ENCODE peak calls at places on chromosomes 1 and 21, in ten cellular contexts. One of them, this sample, is unnamed. For H3K27me3, the result is how much of the 10 kb centered on the place peaks cover.

GRCh38 chr1:222777977-222778376 is 36.9 kb upstream of the DISP1 start:
- DNase-seq in left ventricle myocardium inferior: no peak
- DNase-seq in K562: no peak
- DNase-seq in SJSA1: no peak
- DNase-seq in aorta: no peak
- DNase-seq in GM12878: no peak
- DNase-seq in mesendoderm: no peak
- DNase-seq in pancreas: no peak
- DNase-seq in BJ: no peak
- DNase-seq in gastrocnemius medialis: no peak
- DNase-seq in this sample: no peak

GRCh38 chr1:35264861-35265260 is 3.6 kb upstream of the ZMYM4 start:
- DNase-seq in left ventricle myocardium inferior: no peak
- DNase-seq in K562: no peak
- DNase-seq in SJSA1: no peak
- DNase-seq in aorta: no peak
- DNase-seq in GM12878: no peak
- DNase-seq in mesendoderm: peak
- DNase-seq in pancreas: no peak
- DNase-seq in BJ: peak
- DNase-seq in gastrocnemius medialis: no peak
- DNase-seq in this sample: no peak

GRCh38 chr1:35178874-35179380 is 14.0 kb downstream of the SFPQ start:
- DNase-seq in left ventricle myocardium inferior: no peak
- DNase-seq in K562: no peak
- DNase-seq in SJSA1: no peak
- DNase-seq in aorta: no peak
- DNase-seq in GM12878: no peak
- DNase-seq in mesendoderm: no peak
- DNase-seq in pancreas: no peak
- DNase-seq in BJ: no peak
- DNase-seq in gastrocnemius medialis: no peak
- DNase-seq in this sample: no peak

GRCh38 chr1:6511056-6511455 is 19.6 kb upstream of the PLEKHG5 start:
- DNase-seq in left ventricle myocardium inferior: no peak
- DNase-seq in K562: no peak
- DNase-seq in SJSA1: no peak
- DNase-seq in aorta: no peak
- DNase-seq in GM12878: no peak
- DNase-seq in mesendoderm: no peak
- DNase-seq in pancreas: no peak
- DNase-seq in BJ: no peak
- DNase-seq in gastrocnemius medialis: no peak
- DNase-seq in this sample: peak

GRCh38 chr1:33147997-33148314 is 33.9 kb downstream of the TRIM62 start:
- DNase-seq in left ventricle myocardium inferior: no peak
- DNase-seq in K562: peak
- DNase-seq in SJSA1: no peak
- DNase-seq in aorta: no peak
- DNase-seq in GM12878: no peak
- DNase-seq in mesendoderm: peak
- DNase-seq in pancreas: no peak
- DNase-seq in BJ: no peak
- DNase-seq in gastrocnemius medialis: no peak
- DNase-seq in this sample: no peak

GRCh38 chr1:91948501-91949355 is 473 bp upstream of the BRDT start:
- DNase-seq in left ventricle myocardium inferior: no peak
- DNase-seq in K562: no peak
- DNase-seq in SJSA1: no peak
- DNase-seq in aorta: no peak
- DNase-seq in GM12878: no peak
- DNase-seq in mesendoderm: peak
- DNase-seq in pancreas: no peak
- DNase-seq in BJ: no peak
- DNase-seq in gastrocnemius medialis: no peak
- DNase-seq in this sample: no peak

GRCh38 chr1:54259546-54259945 is 59.6 kb downstream of the MRPL37 start:
- DNase-seq in left ventricle myocardium inferior: no peak
- DNase-seq in K562: no peak
- DNase-seq in SJSA1: no peak
- DNase-seq in aorta: no peak
- DNase-seq in GM12878: no peak
- DNase-seq in mesendoderm: no peak
- DNase-seq in pancreas: no peak
- DNase-seq in BJ: no peak
- DNase-seq in gastrocnemius medialis: no peak
- DNase-seq in this sample: no peak

GRCh38 chr1:212482352-212483153 is 49.8 kb downstream of the NENF start:
- DNase-seq in left ventricle myocardium inferior: no peak
- DNase-seq in K562: no peak
- DNase-seq in SJSA1: peak
- DNase-seq in aorta: no peak
- DNase-seq in GM12878: no peak
- DNase-seq in mesendoderm: no peak
- DNase-seq in pancreas: no peak
- DNase-seq in BJ: no peak
- DNase-seq in gastrocnemius medialis: no peak
- DNase-seq in this sample: no peak

GRCh38 chr21:26756491-26757159 is 88.6 kb downstream of the ADAMTS1 start:
- DNase-seq in left ventricle myocardium inferior: no peak
- DNase-seq in K562: no peak
- DNase-seq in SJSA1: no peak
- DNase-seq in aorta: no peak
- DNase-seq in GM12878: no peak
- DNase-seq in mesendoderm: peak
- DNase-seq in pancreas: no peak
- DNase-seq in BJ: no peak
- DNase-seq in gastrocnemius medialis: no peak
- DNase-seq in this sample: no peak

GRCh38 chr21:26758083-26758861 is 86.9 kb downstream of the ADAMTS1 start:
- DNase-seq in left ventricle myocardium inferior: no peak
- DNase-seq in K562: no peak
- DNase-seq in SJSA1: no peak
- DNase-seq in aorta: no peak
- DNase-seq in GM12878: no peak
- DNase-seq in mesendoderm: no peak
- DNase-seq in pancreas: no peak
- DNase-seq in BJ: no peak
- DNase-seq in gastrocnemius medialis: no peak
- DNase-seq in this sample: no peak

GRCh38 chr21:26753822-26754221 is 91.4 kb downstream of the ADAMTS1 start:
- DNase-seq in left ventricle myocardium inferior: no peak
- DNase-seq in K562: peak
- DNase-seq in SJSA1: no peak
- DNase-seq in aorta: no peak
- DNase-seq in GM12878: no peak
- DNase-seq in mesendoderm: peak
- DNase-seq in pancreas: no peak
- DNase-seq in BJ: no peak
- DNase-seq in gastrocnemius medialis: no peak
- DNase-seq in this sample: no peak

GRCh38 chr21:26752849-26753248 is 92.4 kb downstream of the ADAMTS1 start:
- DNase-seq in left ventricle myocardium inferior: no peak
- DNase-seq in K562: no peak
- DNase-seq in SJSA1: no peak
- DNase-seq in aorta: no peak
- DNase-seq in GM12878: no peak
- DNase-seq in mesendoderm: no peak
- DNase-seq in pancreas: no peak
- DNase-seq in BJ: no peak
- DNase-seq in gastrocnemius medialis: no peak
- DNase-seq in this sample: no peak

GRCh38 chr21:26754853-26755252 is 90.4 kb downstream of the ADAMTS1 start:
- DNase-seq in left ventricle myocardium inferior: no peak
- DNase-seq in K562: no peak
- DNase-seq in SJSA1: no peak
- DNase-seq in aorta: no peak
- DNase-seq in GM12878: no peak
- DNase-seq in mesendoderm: no peak
- DNase-seq in pancreas: no peak
- DNase-seq in BJ: no peak
- DNase-seq in gastrocnemius medialis: no peak
- DNase-seq in this sample: no peak
- H3K4me3 ChIP-seq in left ventricle myocardium inferior: no peak
- H3K4me3 ChIP-seq in K562: no peak
- H3K4me3 ChIP-seq in SJSA1: no peak
- H3K4me3 ChIP-seq in aorta: no peak
- H3K4me3 ChIP-seq in GM12878: no peak
- H3K4me3 ChIP-seq in mesendoderm: no peak
- H3K4me3 ChIP-seq in pancreas: no peak
- H3K4me3 ChIP-seq in BJ: no peak
- H3K4me3 ChIP-seq in gastrocnemius medialis: no peak
- H3K4me3 ChIP-seq in this sample: no peak

GRCh38 chr1:58839871-58840835 is 56.3 kb upstream of the JUN start:
- DNase-seq in left ventricle myocardium inferior: no peak
- DNase-seq in K562: no peak
- DNase-seq in SJSA1: no peak
- DNase-seq in aorta: no peak
- DNase-seq in GM12878: no peak
- DNase-seq in mesendoderm: peak
- DNase-seq in pancreas: no peak
- DNase-seq in BJ: peak
- DNase-seq in gastrocnemius medialis: no peak
- DNase-seq in this sample: no peak

GRCh38 chr1:58837886-58838285 is 54.0 kb upstream of the JUN start:
- DNase-seq in left ventricle myocardium inferior: no peak
- DNase-seq in K562: no peak
- DNase-seq in SJSA1: no peak
- DNase-seq in aorta: no peak
- DNase-seq in GM12878: no peak
- DNase-seq in mesendoderm: no peak
- DNase-seq in pancreas: no peak
- DNase-seq in BJ: no peak
- DNase-seq in gastrocnemius medialis: no peak
- DNase-seq in this sample: no peak

GRCh38 chr1:58841455-58841854 is 57.6 kb upstream of the JUN start:
- DNase-seq in left ventricle myocardium inferior: no peak
- DNase-seq in K562: peak
- DNase-seq in SJSA1: no peak
- DNase-seq in aorta: no peak
- DNase-seq in GM12878: no peak
- DNase-seq in mesendoderm: peak
- DNase-seq in pancreas: no peak
- DNase-seq in BJ: no peak
- DNase-seq in gastrocnemius medialis: no peak
- DNase-seq in this sample: no peak

GRCh38 chr1:58839147-58839795 is 55.4 kb upstream of the JUN start:
- DNase-seq in left ventricle myocardium inferior: no peak
- DNase-seq in K562: no peak
- DNase-seq in SJSA1: no peak
- DNase-seq in aorta: no peak
- DNase-seq in GM12878: no peak
- DNase-seq in mesendoderm: no peak
- DNase-seq in pancreas: no peak
- DNase-seq in BJ: no peak
- DNase-seq in gastrocnemius medialis: no peak
- DNase-seq in this sample: no peak

DNA sequence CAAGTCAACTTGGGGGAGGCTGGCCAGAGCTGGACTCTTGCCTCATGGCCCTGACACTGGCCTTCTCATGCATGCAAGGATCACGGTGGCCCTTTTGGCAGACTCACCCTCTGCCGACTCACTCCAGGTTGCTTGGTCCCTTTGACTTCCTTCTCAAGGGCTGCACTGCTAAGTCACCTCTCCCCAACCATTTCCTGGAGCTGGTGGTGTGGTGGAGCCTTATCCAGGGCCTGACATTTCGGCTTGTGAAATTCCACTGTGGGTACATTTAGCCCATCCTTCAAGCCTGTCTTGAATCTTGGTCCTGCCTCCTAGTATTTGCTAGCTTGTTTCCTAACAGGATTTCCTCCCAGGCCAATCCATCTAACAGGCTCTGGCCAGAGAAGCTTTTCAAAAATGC is 52.5 kb upstream of the JUN start:
- DNase-seq in left ventricle myocardium inferior: no peak
- DNase-seq in K562: no peak
- DNase-seq in SJSA1: no peak
- DNase-seq in aorta: no peak
- DNase-seq in GM12878: no peak
- DNase-seq in mesendoderm: no peak
- DNase-seq in pancreas: no peak
- DNase-seq in BJ: no peak
- DNase-seq in gastrocnemius medialis: no peak
- DNase-seq in this sample: no peak
- H3K27me3 ChIP-seq in left ventricle myocardium inferior: under half
- H3K27me3 ChIP-seq in K562: under half
- H3K27me3 ChIP-seq in SJSA1: under half
- H3K27me3 ChIP-seq in aorta: under half
- H3K27me3 ChIP-seq in GM12878: under half
- H3K27me3 ChIP-seq in mesendoderm: under half
- H3K27me3 ChIP-seq in pancreas: under half
- H3K27me3 ChIP-seq in BJ: under half
- H3K27me3 ChIP-seq in gastrocnemius medialis: under half
- H3K27me3 ChIP-seq in this sample: under half

DNA sequence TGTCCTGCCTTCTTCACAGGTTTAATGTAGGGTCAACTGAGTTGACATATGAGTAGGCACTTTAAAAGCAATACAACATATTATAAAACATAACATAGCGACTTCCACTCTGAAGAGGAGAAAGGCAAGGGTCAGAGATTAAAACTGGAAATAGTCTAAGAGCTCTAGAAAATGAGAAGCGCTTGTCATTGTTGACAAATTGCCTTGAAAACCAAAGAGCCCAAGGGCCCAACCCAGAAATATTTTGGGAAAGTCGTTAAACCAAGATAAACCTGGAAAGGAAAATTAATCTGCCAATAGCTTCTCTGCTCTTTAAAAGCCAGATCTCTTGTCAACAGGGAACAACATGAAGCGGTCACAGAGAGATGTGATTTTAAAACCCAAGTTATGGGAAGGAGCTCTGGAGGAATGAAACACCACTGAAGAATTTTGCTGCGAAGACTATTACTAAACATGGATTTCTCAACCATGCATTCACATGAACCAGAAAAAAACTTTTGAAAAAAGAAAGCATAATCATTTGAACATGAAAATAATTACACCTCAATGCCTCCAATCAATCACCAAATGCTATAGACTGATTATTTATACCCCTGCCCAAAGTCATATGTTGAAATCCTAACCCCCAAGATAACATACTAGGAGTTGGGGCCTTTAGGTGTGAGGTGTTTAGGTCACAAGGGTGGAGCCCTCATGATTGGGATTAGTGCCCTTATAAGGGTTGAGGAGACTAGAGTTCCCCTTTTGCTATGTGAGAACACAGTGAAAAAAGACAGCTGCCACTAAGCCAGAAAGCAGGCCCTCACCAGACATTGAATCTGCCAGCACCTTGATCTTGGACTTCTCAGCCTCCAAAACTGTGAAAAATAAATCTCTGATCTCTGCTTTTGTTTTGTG is 33.0 kb upstream of the MTF1 start:
- DNase-seq in left ventricle myocardium inferior: no peak
- DNase-seq in K562: peak
- DNase-seq in SJSA1: no peak
- DNase-seq in aorta: no peak
- DNase-seq in GM12878: no peak
- DNase-seq in mesendoderm: no peak
- DNase-seq in pancreas: no peak
- DNase-seq in BJ: no peak
- DNase-seq in gastrocnemius medialis: no peak
- DNase-seq in this sample: no peak
- H3K4me3 ChIP-seq in left ventricle myocardium inferior: no peak
- H3K4me3 ChIP-seq in K562: no peak
- H3K4me3 ChIP-seq in SJSA1: no peak
- H3K4me3 ChIP-seq in aorta: no peak
- H3K4me3 ChIP-seq in GM12878: no peak
- H3K4me3 ChIP-seq in mesendoderm: no peak
- H3K4me3 ChIP-seq in pancreas: no peak
- H3K4me3 ChIP-seq in BJ: no peak
- H3K4me3 ChIP-seq in gastrocnemius medialis: no peak
- H3K4me3 ChIP-seq in this sample: no peak

DNA sequence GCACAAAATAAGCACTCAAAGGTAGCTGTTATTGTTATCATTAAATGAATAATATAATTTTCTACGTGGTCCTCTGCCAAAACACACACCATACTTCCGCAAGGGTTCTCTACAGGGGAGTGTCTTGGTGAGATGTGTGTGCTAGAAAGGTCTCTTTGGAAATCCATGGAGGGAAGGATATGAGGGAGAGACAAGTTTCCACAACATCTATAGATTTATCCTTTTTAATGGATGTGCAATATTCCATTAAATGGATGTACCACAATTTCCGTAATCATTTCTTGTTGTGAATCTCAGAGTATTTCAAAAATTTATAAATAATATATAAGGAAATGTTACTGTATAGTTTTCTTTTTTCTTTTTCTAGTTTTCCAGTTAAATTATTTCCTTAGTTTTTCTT is 2.6 kb upstream of the TNFRSF8 start:
- DNase-seq in left ventricle myocardium inferior: no peak
- DNase-seq in K562: no peak
- DNase-seq in SJSA1: no peak
- DNase-seq in aorta: no peak
- DNase-seq in GM12878: no peak
- DNase-seq in mesendoderm: no peak
- DNase-seq in pancreas: no peak
- DNase-seq in BJ: no peak
- DNase-seq in gastrocnemius medialis: no peak
- DNase-seq in this sample: no peak
- H3K27me3 ChIP-seq in left ventricle myocardium inferior: half or more
- H3K27me3 ChIP-seq in K562: under half
- H3K27me3 ChIP-seq in SJSA1: under half
- H3K27me3 ChIP-seq in aorta: under half
- H3K27me3 ChIP-seq in GM12878: under half
- H3K27me3 ChIP-seq in mesendoderm: under half
- H3K27me3 ChIP-seq in pancreas: under half
- H3K27me3 ChIP-seq in BJ: under half
- H3K27me3 ChIP-seq in gastrocnemius medialis: under half
- H3K27me3 ChIP-seq in this sample: under half